ENCODE peak calls at places on chromosomes 16 and 17, in four cellular contexts. One of them, this sample, is unnamed.
A peak's percentile ranks its signal among the peaks of the same experiment; 100 is the strongest.

GRCh38 chr17:48054238-48055185 is 6.4 kb downstream of the NFE2L1 start:
- DNase-seq in HCT116: no peak
- DNase-seq in K562: peak; percentile 84
- DNase-seq in HepG2: no peak
- DNase-seq in this sample: no peak

GRCh38 chr17:70555723-70556122 is 386.4 kb downstream of the KCNJ2 start:
- DNase-seq in K562: no peak
- DNase-seq in HepG2: no peak
- DNase-seq in HCT116: no peak
- DNase-seq in this sample: no peak

GRCh38 chr17:50952889-50953288 is 86.7 kb upstream of the TOB1 start:
- DNase-seq in HCT116: no peak
- DNase-seq in K562: no peak
- DNase-seq in HepG2: no peak
- DNase-seq in this sample: no peak

GRCh38 chr17:45782889-45783592 is 1.1 kb upstream of the CRHR1 start:
- DNase-seq in HCT116: no peak
- DNase-seq in K562: peak; percentile 28
- DNase-seq in HepG2: no peak
- DNase-seq in this sample: no peak

GRCh38 chr17:57986841-57987581 is 1.0 kb downstream of the VEZF1 start:
- DNase-seq in HepG2: peak; percentile 89
- DNase-seq in K562: peak; percentile 55
- DNase-seq in HCT116: no peak
- DNase-seq in this sample: no peak

GRCh38 chr16:68417711-68418301 is 30.5 kb downstream of the SMPD3 start:
- DNase-seq in HCT116: no peak
- DNase-seq in K562: peak; percentile 13
- DNase-seq in HepG2: no peak
- DNase-seq in this sample: no peak

GRCh38 chr16:5015887-5016286 is 17.8 kb downstream of the NAGPA start:
- DNase-seq in HCT116: no peak
- DNase-seq in K562: no peak
- DNase-seq in HepG2: no peak
- DNase-seq in this sample: no peak

GRCh38 chr17:62627904-62628603 is 584 bp downstream of the MRC2 start:
- DNase-seq in HCT116: no peak
- DNase-seq in K562: peak; percentile 40
- DNase-seq in HepG2: no peak
- DNase-seq in this sample: no peak

GRCh38 chr16:54633943-54634362 is 296.7 kb upstream of the IRX5 start:
- DNase-seq in K562: peak; percentile 49
- DNase-seq in HCT116: peak; percentile 39
- DNase-seq in HepG2: peak; percentile 14
- DNase-seq in this sample: no peak

GRCh38 chr16:88772871-88773811 is 11.9 kb downstream of the PIEZO1 start:
- DNase-seq in K562: peak; percentile 84
- DNase-seq in HCT116: no peak
- DNase-seq in HepG2: no peak
- DNase-seq in this sample: no peak

GRCh38 chr16:12801511-12802042 is 2.1 kb downstream of the CPPED1 start:
- DNase-seq in K562: peak; percentile 72
- DNase-seq in HepG2: peak; percentile 68
- DNase-seq in HCT116: no peak
- DNase-seq in this sample: no peak
- TF ChIP-seq TCF7L2 in K562: no peak
- TF ChIP-seq TCF7L2 in HepG2: no peak
- TF ChIP-seq TCF7L2 in HCT116: no peak
- TF ChIP-seq TCF7L2 in this sample: no peak

GRCh38 chr17:67377727-67378443 is 804 bp downstream of the PITPNC1 start:
- DNase-seq in K562: peak; percentile 47
- DNase-seq in HCT116: no peak
- DNase-seq in HepG2: no peak
- DNase-seq in this sample: no peak
- TF ChIP-seq CTCF in K562: peak; percentile 58
- TF ChIP-seq CTCF in HCT116: no peak
- TF ChIP-seq CTCF in HepG2: peak; percentile 56
- TF ChIP-seq CTCF in this sample: no peak

DNA sequence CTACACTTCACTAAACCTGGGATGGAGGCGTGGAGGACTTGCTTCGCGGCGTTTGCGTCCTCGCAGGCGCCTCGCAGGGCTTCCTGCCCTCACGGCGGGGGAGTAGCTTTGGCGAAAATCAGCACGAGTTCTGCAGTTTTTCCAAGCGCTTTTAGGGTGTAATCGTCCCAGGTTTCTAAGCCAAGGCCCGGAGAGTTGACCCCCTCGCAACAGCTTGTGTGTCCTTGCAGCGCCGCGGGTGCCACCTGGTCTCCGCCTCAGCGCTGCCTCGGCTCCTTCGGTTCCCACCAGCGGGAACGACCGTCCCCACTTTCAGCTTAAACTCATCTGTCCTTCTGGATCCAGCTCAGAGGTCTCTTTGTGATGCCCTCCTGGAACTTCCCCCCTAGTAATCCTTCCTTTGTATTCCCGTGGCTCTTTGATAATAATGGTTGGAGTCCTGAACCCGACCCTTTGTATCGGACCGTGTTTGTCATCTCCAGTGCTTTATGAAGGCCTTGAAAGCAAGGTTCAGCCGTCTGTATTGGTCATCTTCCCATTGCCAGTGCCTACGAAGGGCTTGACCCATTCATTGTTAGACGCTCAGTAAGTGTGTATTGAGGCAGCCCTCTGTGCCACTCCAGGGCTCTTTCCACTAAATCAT is 829 bp upstream of the SMARCE1 start:
- DNase-seq in K562: peak; percentile 39
- DNase-seq in HepG2: peak; percentile 56
- DNase-seq in HCT116: no peak
- DNase-seq in this sample: no peak
- TF ChIP-seq TCF7L2 in K562: no peak
- TF ChIP-seq TCF7L2 in HepG2: no peak
- TF ChIP-seq TCF7L2 in HCT116: no peak
- TF ChIP-seq TCF7L2 in this sample: no peak

DNA sequence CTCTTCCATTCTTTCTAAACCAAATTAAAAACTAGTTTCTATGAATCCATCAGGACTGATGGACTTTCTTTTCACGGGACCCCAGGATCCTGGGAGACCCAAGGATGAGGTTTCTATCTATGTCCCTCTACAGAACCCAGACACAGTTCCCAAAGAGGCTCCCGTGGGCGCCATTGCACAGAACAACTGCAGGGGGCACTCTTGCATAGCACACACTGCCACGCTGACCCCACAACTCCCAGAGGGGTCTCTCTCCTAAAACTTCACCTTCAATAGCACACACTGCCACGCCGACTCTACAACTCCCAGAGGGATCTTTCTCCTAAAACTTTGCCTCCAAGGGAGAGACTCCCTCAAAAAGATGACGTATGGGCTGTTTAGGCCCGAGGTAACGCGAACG is 9.0 kb downstream of the ABR start:
- DNase-seq in HCT116: no peak
- DNase-seq in K562: no peak
- DNase-seq in HepG2: no peak
- DNase-seq in this sample: no peak
- TF ChIP-seq CTCF in HCT116: no peak
- TF ChIP-seq CTCF in K562: no peak
- TF ChIP-seq CTCF in HepG2: no peak
- TF ChIP-seq CTCF in this sample: no peak

DNA sequence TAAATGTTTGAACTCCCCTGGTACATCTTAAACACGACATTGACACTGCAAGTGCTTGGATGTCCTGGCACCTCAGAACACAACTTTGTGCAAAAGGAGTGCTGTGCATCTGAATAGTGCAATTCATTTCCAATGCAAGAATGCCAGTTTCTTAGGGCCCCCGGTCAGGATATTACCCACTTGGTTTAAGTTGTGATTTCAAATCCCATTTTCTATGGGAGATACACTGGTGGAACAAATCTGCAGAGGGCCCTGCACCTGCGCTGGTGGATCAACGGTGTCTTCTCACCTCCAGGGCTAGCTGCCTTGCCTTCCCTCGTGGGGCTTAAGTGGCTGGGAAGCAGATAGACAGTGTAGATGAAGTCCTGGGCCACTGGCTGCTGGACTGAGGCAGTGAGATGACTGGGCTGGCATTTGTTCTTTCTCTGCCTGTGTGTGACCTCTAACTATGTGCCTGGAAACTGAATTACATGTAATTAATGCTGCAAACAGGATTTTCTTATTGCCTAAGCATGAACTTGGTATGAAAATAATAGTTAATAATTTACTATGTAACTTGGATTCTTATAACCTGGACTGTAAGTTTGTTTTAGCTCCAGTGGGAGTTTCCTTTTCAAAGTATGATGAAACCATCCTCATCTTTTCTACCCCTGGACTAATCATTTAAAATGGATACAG is 20.9 kb downstream of the HAPSTR1 start:
- DNase-seq in HCT116: no peak
- DNase-seq in HepG2: peak; percentile 72
- DNase-seq in K562: no peak
- DNase-seq in this sample: no peak
- TF ChIP-seq TCF7L2 in HCT116: no peak
- TF ChIP-seq TCF7L2 in HepG2: no peak
- TF ChIP-seq TCF7L2 in K562: no peak
- TF ChIP-seq TCF7L2 in this sample: no peak

GRCh38 chr16:84183911-84184310 is 2.9 kb downstream of the TAF1C start:
- DNase-seq in HCT116: no peak
- DNase-seq in HepG2: no peak
- DNase-seq in K562: no peak
- DNase-seq in this sample: no peak
- TF ChIP-seq CTCF in HCT116: no peak
- TF ChIP-seq CTCF in HepG2: no peak
- TF ChIP-seq CTCF in K562: no peak
- TF ChIP-seq CTCF in this sample: peak; percentile 81

GRCh38 chr16:81716478-81717210 is 62.4 kb upstream of the PLCG2 start:
- DNase-seq in HepG2: no peak
- DNase-seq in K562: no peak
- DNase-seq in HCT116: no peak
- DNase-seq in this sample: no peak
- TF ChIP-seq TCF7L2 in HepG2: no peak
- TF ChIP-seq TCF7L2 in K562: no peak
- TF ChIP-seq TCF7L2 in HCT116: no peak
- TF ChIP-seq TCF7L2 in this sample: no peak

GRCh38 chr16:11100239-11100750 is 155.7 kb downstream of the SOCS1 start:
- DNase-seq in K562: peak; percentile 91
- DNase-seq in HepG2: no peak
- DNase-seq in HCT116: peak; percentile 23
- DNase-seq in this sample: no peak
- TF ChIP-seq CTCF in K562: peak; percentile 39
- TF ChIP-seq CTCF in HepG2: no peak
- TF ChIP-seq CTCF in HCT116: no peak
- TF ChIP-seq CTCF in this sample: no peak

This sample was measured in Panc1.